ENCODE peak calls at places on chromosomes 3 and 15, in nine cellular contexts. A is ovary, Q is spleen, L is stomach, S is suprapubic skin, M is HCT116, X is esophagus squamous epithelium, G is prostate gland, P is right lobe of liver. Y is an unnamed sample. For H3K4me1 and H3K27me3, the result is how much of the 10 kb centered on the place peaks cover.

GRCh38 chr3:196620228-196620627 is 19.3 kb upstream of the NRROS start:
- DNase-seq in S (peak), X (no peak), A (no peak), Q (peak), P (peak), L (no peak), G (no peak), M (no peak), Y (peak)

GRCh38 chr15:83108266-83109219 is 1.1 kb downstream of the TM6SF1 start:
- DNase-seq in S (peak), L (peak), P (peak), G (no peak), X (peak), M (no peak), A (no peak), Q (peak), Y (peak)

GRCh38 chr3:70532806-70533205 is 220.4 kb upstream of the MDFIC2 start:
- DNase-seq in M (no peak), Q (no peak), S (no peak), P (no peak), A (no peak), X (no peak), L (no peak), G (no peak), Y (no peak)

GRCh38 chr15:43230640-43231115 is 9.9 kb upstream of the EPB42 start:
- DNase-seq in P (no peak), X (no peak), A (no peak), G (no peak), L (no peak), S (no peak), M (no peak), Q (no peak), Y (peak)

GRCh38 chr3:127456471-127457093 is 134.0 kb downstream of the TPRA1 start:
- DNase-seq in M (no peak), Q (peak), L (peak), X (no peak), A (peak), P (peak), G (peak), S (peak), Y (peak)

GRCh38 chr15:47586653-47587224 is 130.6 kb upstream of the SEMA6D start:
- DNase-seq in P (no peak), G (peak), A (no peak), M (no peak), S (no peak), X (no peak), L (no peak), Q (no peak), Y (no peak)

GRCh38 chr3:74267583-74268184 is 346.8 kb downstream of the CNTN3 start:
- DNase-seq in X (no peak), A (no peak), P (peak), L (no peak), Q (no peak), S (no peak), M (no peak), G (peak), Y (peak)

GRCh38 chr3:19769694-19770093 is 164.3 kb downstream of the EFHB start:
- DNase-seq in Q (no peak), P (no peak), M (no peak), G (no peak), X (no peak), A (no peak), S (no peak), L (no peak), Y (no peak)

GRCh38 chr3:25128735-25129134 is 299.3 kb upstream of the RARB start:
- DNase-seq in Q (no peak), P (no peak), G (no peak), L (no peak), A (no peak), X (no peak), M (no peak), S (no peak), Y (no peak)

GRCh38 chr15:73564255-73564654 is 68.9 kb downstream of the NPTN start:
- DNase-seq in S (no peak), L (no peak), X (no peak), P (no peak), A (no peak), G (peak), M (peak), Q (no peak), Y (no peak)

GRCh38 chr3:72181231-72181630 is 396.3 kb upstream of the PROK2 start:
- DNase-seq in X (no peak), L (no peak), S (no peak), P (no peak), M (no peak), G (no peak), Q (no peak), A (no peak), Y (no peak)

GRCh38 chr3:28726840-28727239 is 378.2 kb upstream of the AZI2 start:
- DNase-seq in X (no peak), Q (no peak), L (peak), M (peak), A (no peak), P (peak), S (no peak), G (no peak), Y (peak)

GRCh38 chr3:148863814-148864213 is 1.3 kb upstream of the CPA3 start:
- DNase-seq in L (no peak), M (no peak), P (no peak), S (no peak), G (no peak), A (no peak), Q (no peak), X (no peak), Y (no peak)

GRCh38 chr3:70861234-70861633 is 548.8 kb upstream of the MDFIC2 start:
- DNase-seq in Q (no peak), S (no peak), G (no peak), A (no peak), P (no peak), M (no peak), L (no peak), X (no peak), Y (no peak)

GRCh38 chr3:54374214-54374855 is 252.0 kb downstream of the CACNA2D3 start:
- DNase-seq in Q (no peak), P (peak), G (peak), L (peak), X (no peak), A (no peak), S (no peak), M (no peak), Y (peak)

GRCh38 chr15:68699881-68700394 is 120.8 kb downstream of the ANP32A start:
- DNase-seq in Q (peak), P (no peak), L (no peak), M (no peak), A (peak), S (no peak), X (no peak), G (no peak), Y (no peak)

GRCh38 chr3:40044487-40044886 is 235.1 kb downstream of the MYRIP start:
- DNase-seq in P (no peak), L (no peak), Q (no peak), X (no peak), G (no peak), S (no peak), A (no peak), M (no peak), Y (no peak)

GRCh38 chr3:104885214-104885814 is 481.4 kb upstream of the ALCAM start:
- DNase-seq in X (no peak), P (no peak), S (no peak), Q (no peak), L (no peak), M (no peak), G (no peak), A (no peak), Y (no peak)

GRCh38 chr3:194555175-194556062 is 68.6 kb upstream of the ATP13A3 start:
- DNase-seq in M (no peak), L (no peak), G (no peak), P (no peak), X (no peak), Q (no peak), S (no peak), A (no peak), Y (no peak)

GRCh38 chr15:70053703-70054229 is 44.0 kb downstream of the TLE3 start:
- DNase-seq in S (peak), G (no peak), X (no peak), M (no peak), L (no peak), Q (peak), A (peak), P (no peak), Y (no peak)

DNA sequence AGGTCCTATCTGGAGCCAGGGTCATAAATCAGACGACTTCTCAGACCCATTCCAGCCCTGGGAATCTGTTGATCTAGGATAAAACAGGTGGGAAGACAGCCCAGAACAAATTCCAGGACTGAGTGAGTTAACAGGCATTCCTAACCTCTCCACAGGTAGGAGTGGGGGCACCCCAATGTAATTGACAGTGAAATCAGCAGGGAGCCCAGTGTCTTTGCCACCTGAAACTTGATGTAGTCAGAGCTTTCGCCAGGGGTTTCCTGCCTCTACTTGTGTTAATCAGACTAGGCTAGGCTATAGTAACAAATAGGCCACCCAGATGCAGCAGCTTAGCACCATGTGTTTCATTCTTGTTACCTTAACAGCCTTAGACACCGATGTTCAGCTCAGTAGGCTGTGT is 2.7 kb upstream of the HEG1 start:
- DNase-seq in G (no peak), L (no peak), Q (no peak), M (no peak), P (no peak), X (no peak), A (no peak), S (no peak), Y (no peak)
- H3K4me1 ChIP-seq in G (under half), L (half or more), Q (under half), M (under half), P (under half), X (half or more), A (under half), S (half or more), Y (under half)

DNA sequence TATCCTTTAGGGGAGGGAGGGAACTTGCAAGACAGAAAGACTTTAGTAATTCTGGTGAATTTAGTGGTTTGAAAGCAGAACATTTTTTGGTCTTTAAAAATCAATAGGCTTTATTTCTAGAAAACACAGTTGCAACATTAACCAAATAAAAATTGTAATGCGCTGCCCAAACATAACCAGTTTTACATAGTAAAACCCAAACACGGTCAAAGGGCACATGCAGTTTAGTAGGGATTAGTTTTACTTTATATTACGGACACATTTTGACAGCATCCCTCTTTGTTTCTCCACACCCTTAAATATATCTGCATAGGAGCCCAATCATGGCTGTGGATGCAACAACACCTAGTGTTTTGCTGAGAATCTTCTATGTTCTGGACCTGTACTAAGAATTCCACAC is 156.7 kb downstream of the NR2F2 start:
- DNase-seq in G (no peak), X (no peak), S (no peak), M (no peak), A (no peak), L (no peak), Q (no peak), P (no peak), Y (no peak)
- H3K27me3 ChIP-seq in G (under half), X (under half), S (under half), M (under half), A (under half), L (under half), Q (under half), P (under half), Y (under half)

GRCh38 chr3:168094877-168095610 is 680 bp downstream of the GOLIM4 start:
- DNase-seq in P (peak), A (peak), G (peak), S (peak), M (peak), Q (peak), L (peak), X (peak), Y (peak)
- TF ChIP-seq POLR2A in P (peak), A (no peak), G (no peak), S (no peak), M (no peak), Q (no peak), L (no peak), X (no peak), Y (no peak)

GRCh38 chr3:136802481-136802996 is 16.4 kb upstream of the SLC35G2 start:
- DNase-seq in P (no peak), S (no peak), G (no peak), M (peak), L (no peak), A (no peak), X (no peak), Q (no peak), Y (peak)
- H3K4me1 ChIP-seq in P (under half), S (under half), G (under half), M (under half), L (under half), A (under half), X (under half), Q (under half), Y (under half)

DNA sequence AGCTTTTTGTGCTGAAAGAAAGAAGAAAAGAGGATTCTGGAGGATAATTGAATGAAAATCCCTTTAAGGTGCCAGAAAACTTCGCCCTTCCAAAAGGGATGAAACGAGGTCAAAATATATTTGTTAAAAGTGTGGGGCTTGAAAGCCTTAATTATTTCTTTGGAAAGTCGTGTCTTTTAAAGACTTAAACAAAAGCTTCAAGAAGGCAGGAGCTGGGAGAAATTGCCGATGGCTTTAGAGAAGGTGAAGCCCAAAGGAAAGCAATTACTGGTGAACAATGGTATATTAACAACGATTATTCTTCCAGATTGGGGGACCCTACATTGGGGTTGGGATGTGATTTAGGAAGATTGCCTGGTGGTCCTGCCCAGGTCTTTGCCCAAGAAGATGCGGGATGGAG is 260.1 kb upstream of the RGMA start:
- DNase-seq in M (no peak), S (no peak), L (no peak), X (no peak), Q (no peak), G (no peak), P (no peak), A (no peak), Y (no peak)
- H3K27me3 ChIP-seq in M (under half), S (under half), L (under half), X (under half), Q (under half), G (under half), P (under half), A (under half), Y (under half)

DNA sequence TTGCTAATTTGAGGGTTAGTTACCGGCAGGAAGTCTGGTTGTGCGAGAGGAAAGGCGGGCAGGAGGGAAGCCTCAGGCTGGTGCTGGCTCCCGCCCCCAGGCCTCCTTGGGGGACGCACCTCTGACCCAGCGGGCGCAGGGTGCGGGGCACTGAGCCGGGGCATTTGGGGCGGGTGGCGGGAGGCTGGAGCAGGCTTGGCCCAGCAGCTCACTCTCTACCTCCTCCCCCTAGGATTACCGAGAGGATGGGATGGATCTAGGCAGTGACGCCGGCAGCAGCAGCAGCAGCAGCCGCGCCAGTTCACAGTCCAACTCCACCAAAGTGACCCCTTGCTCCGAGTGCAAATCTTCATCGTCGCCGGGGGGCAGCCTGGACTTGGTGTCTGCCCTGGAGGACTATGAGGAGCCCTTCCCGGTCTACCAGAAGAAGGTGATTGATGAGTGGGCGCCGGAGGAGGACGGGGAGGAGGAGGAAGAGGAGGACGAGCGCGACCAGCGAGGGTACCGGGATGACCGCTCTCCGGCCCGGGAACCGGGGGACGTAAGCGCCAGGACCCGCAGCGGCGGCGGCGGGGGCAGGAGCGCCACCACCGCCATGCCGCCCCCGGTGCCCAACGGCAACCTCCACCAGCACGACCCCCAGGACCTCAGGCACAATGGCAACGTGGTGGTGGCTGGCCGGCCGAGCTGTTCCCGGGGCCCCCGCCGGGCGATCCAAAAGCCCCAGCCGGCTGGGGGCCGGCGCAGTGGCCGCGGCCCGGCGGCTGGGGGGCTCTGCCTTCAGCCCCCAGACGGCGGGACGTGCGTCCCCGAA is 224.2 kb upstream of the IL12A start:
- DNase-seq in P (peak), G (no peak), L (no peak), Q (peak), X (no peak), A (no peak), M (no peak), S (peak), Y (peak)
- TF ChIP-seq POLR2A in P (peak), G (peak), L (peak), Q (no peak), X (no peak), A (no peak), M (peak), S (no peak), Y (no peak)

GRCh38 chr3:172128852-172129251 is 89.5 kb downstream of the FNDC3B start:
- DNase-seq in L (no peak), G (no peak), M (no peak), S (no peak), Q (no peak), A (no peak), P (no peak), X (no peak), Y (no peak)

GRCh38 chr3:172129868-172130751 is 90.7 kb downstream of the FNDC3B start:
- DNase-seq in G (peak), X (peak), M (peak), A (peak), L (peak), P (peak), S (peak), Q (peak), Y (peak)

GRCh38 chr3:172127929-172128580 is 88.7 kb downstream of the FNDC3B start:
- DNase-seq in Q (no peak), G (no peak), L (no peak), M (no peak), S (no peak), P (no peak), A (no peak), X (no peak), Y (no peak)

GRCh38 chr3:172131746-172132145 is 92.4 kb downstream of the FNDC3B start:
- DNase-seq in A (no peak), Q (no peak), G (no peak), S (no peak), L (no peak), P (no peak), X (no peak), M (no peak), Y (no peak)

DNA sequence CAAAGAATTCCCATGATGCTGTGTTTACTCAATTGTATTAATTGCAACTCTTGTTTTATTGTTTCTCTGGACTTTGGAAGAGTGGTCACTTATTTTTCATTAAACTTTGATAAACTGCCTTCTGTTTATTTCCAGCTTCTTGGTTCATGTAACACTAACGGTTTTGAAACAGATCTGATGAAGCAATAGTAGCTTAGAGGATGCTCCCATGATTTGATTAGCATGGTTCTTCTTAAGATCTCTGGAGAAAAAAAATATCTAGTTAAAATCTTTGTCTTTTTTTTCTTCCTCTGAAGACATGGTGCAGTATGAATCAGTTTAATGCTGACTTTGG is 90.1 kb downstream of the FNDC3B start:
- DNase-seq in S (no peak), P (no peak), G (no peak), M (no peak), L (no peak), X (no peak), A (no peak), Q (no peak), Y (no peak)
- H3K4me1 ChIP-seq in S (half or more), P (half or more), G (under half), M (under half), L (half or more), X (half or more), A (under half), Q (half or more), Y (half or more)

Y was measured in body of pancreas.